ENCODE peak calls at places on chromosome 13, in nine cellular contexts. One of them, this sample, is unnamed.
A peak's percentile ranks its signal among the peaks of the same experiment; 100 is the strongest.

GRCh38 chr13:47168086-47168485 is 271.2 kb upstream of the HTR2A start:
- DNase-seq in pulmonary artery endothelial cell: no peak
- DNase-seq in GM13977: no peak
- DNase-seq in BJ: no peak
- DNase-seq in CD8-positive, alpha-beta T cell: no peak
- DNase-seq in cardiac fibroblast: peak; percentile 69
- DNase-seq in HS-5: peak; percentile 36
- DNase-seq in T47D: no peak
- DNase-seq in amygdala: no peak
- DNase-seq in this sample: no peak

GRCh38 chr13:108594153-108594552 is 35.3 kb upstream of the MYO16 start:
- DNase-seq in cardiac fibroblast: no peak
- DNase-seq in CD8-positive, alpha-beta T cell: no peak
- DNase-seq in amygdala: no peak
- DNase-seq in BJ: no peak
- DNase-seq in pulmonary artery endothelial cell: no peak
- DNase-seq in HS-5: no peak
- DNase-seq in GM13977: no peak
- DNase-seq in T47D: no peak
- DNase-seq in this sample: no peak

GRCh38 chr13:113950451-113951245 is 23.2 kb downstream of the C13orf46 start:
- DNase-seq in cardiac fibroblast: no peak
- DNase-seq in BJ: no peak
- DNase-seq in GM13977: no peak
- DNase-seq in CD8-positive, alpha-beta T cell: peak; percentile 19
- DNase-seq in amygdala: no peak
- DNase-seq in pulmonary artery endothelial cell: no peak
- DNase-seq in HS-5: no peak
- DNase-seq in T47D: no peak
- DNase-seq in this sample: no peak

GRCh38 chr13:52177276-52177675 is 17.9 kb upstream of the NEK3 start:
- DNase-seq in amygdala: no peak
- DNase-seq in CD8-positive, alpha-beta T cell: no peak
- DNase-seq in T47D: no peak
- DNase-seq in BJ: no peak
- DNase-seq in cardiac fibroblast: no peak
- DNase-seq in pulmonary artery endothelial cell: no peak
- DNase-seq in HS-5: no peak
- DNase-seq in GM13977: no peak
- DNase-seq in this sample: no peak

GRCh38 chr13:106534844-106535551 is 464 bp downstream of the EFNB2 start:
- DNase-seq in GM13977: peak; percentile 57
- DNase-seq in amygdala: no peak
- DNase-seq in BJ: no peak
- DNase-seq in cardiac fibroblast: peak; percentile 21
- DNase-seq in pulmonary artery endothelial cell: no peak
- DNase-seq in HS-5: no peak
- DNase-seq in T47D: peak; percentile 25
- DNase-seq in CD8-positive, alpha-beta T cell: peak; percentile 24
- DNase-seq in this sample: no peak

GRCh38 chr13:25114220-25114619 is 18.3 kb downstream of the PABPC3 start:
- DNase-seq in pulmonary artery endothelial cell: peak; percentile 10
- DNase-seq in GM13977: peak; percentile 72
- DNase-seq in HS-5: peak; percentile 30
- DNase-seq in T47D: peak; percentile 39
- DNase-seq in cardiac fibroblast: peak; percentile 79
- DNase-seq in amygdala: peak; percentile 64
- DNase-seq in BJ: peak; percentile 13
- DNase-seq in CD8-positive, alpha-beta T cell: peak; percentile 44
- DNase-seq in this sample: peak; percentile 54

GRCh38 chr13:26112843-26113242 is 61.0 kb upstream of the SHISA2 start:
- DNase-seq in amygdala: no peak
- DNase-seq in T47D: no peak
- DNase-seq in cardiac fibroblast: no peak
- DNase-seq in pulmonary artery endothelial cell: no peak
- DNase-seq in HS-5: no peak
- DNase-seq in BJ: no peak
- DNase-seq in GM13977: no peak
- DNase-seq in CD8-positive, alpha-beta T cell: no peak
- DNase-seq in this sample: no peak

GRCh38 chr13:104477256-104477655 is 1411.0 kb upstream of the SLC10A2 start:
- DNase-seq in pulmonary artery endothelial cell: no peak
- DNase-seq in HS-5: no peak
- DNase-seq in GM13977: no peak
- DNase-seq in BJ: no peak
- DNase-seq in T47D: no peak
- DNase-seq in cardiac fibroblast: no peak
- DNase-seq in amygdala: no peak
- DNase-seq in CD8-positive, alpha-beta T cell: no peak
- DNase-seq in this sample: no peak

GRCh38 chr13:29383476-29383875 is 212.0 kb downstream of the SLC7A1 start:
- DNase-seq in HS-5: no peak
- DNase-seq in CD8-positive, alpha-beta T cell: no peak
- DNase-seq in BJ: no peak
- DNase-seq in pulmonary artery endothelial cell: no peak
- DNase-seq in T47D: no peak
- DNase-seq in GM13977: no peak
- DNase-seq in amygdala: no peak
- DNase-seq in cardiac fibroblast: no peak
- DNase-seq in this sample: no peak

GRCh38 chr13:101412076-101412475 is 4.2 kb downstream of the NALCN start:
- DNase-seq in BJ: no peak
- DNase-seq in cardiac fibroblast: no peak
- DNase-seq in HS-5: no peak
- DNase-seq in amygdala: no peak
- DNase-seq in CD8-positive, alpha-beta T cell: no peak
- DNase-seq in GM13977: no peak
- DNase-seq in T47D: no peak
- DNase-seq in pulmonary artery endothelial cell: no peak
- DNase-seq in this sample: no peak

GRCh38 chr13:40974460-40975407 is 44.4 kb downstream of the ELF1 start:
- DNase-seq in BJ: no peak
- DNase-seq in amygdala: no peak
- DNase-seq in CD8-positive, alpha-beta T cell: peak; percentile 55
- DNase-seq in cardiac fibroblast: peak; percentile 84
- DNase-seq in GM13977: no peak
- DNase-seq in pulmonary artery endothelial cell: no peak
- DNase-seq in T47D: no peak
- DNase-seq in HS-5: no peak
- DNase-seq in this sample: no peak

GRCh38 chr13:101916108-101916757 is 463.8 kb downstream of the ITGBL1 start:
- DNase-seq in cardiac fibroblast: no peak
- DNase-seq in CD8-positive, alpha-beta T cell: no peak
- DNase-seq in BJ: no peak
- DNase-seq in T47D: no peak
- DNase-seq in amygdala: no peak
- DNase-seq in pulmonary artery endothelial cell: no peak
- DNase-seq in GM13977: peak; percentile 17
- DNase-seq in HS-5: no peak
- DNase-seq in this sample: no peak

GRCh38 chr13:41645313-41645712 is 188.0 kb downstream of the RGCC start:
- DNase-seq in pulmonary artery endothelial cell: peak; percentile 85
- DNase-seq in BJ: peak; percentile 84
- DNase-seq in cardiac fibroblast: peak; percentile 85
- DNase-seq in GM13977: no peak
- DNase-seq in T47D: no peak
- DNase-seq in amygdala: no peak
- DNase-seq in HS-5: peak; percentile 51
- DNase-seq in CD8-positive, alpha-beta T cell: no peak
- DNase-seq in this sample: peak; percentile 41

GRCh38 chr13:94224670-94225069 is 254.8 kb downstream of the DCT start:
- DNase-seq in BJ: no peak
- DNase-seq in HS-5: no peak
- DNase-seq in T47D: no peak
- DNase-seq in CD8-positive, alpha-beta T cell: no peak
- DNase-seq in amygdala: no peak
- DNase-seq in cardiac fibroblast: no peak
- DNase-seq in GM13977: no peak
- DNase-seq in pulmonary artery endothelial cell: no peak
- DNase-seq in this sample: no peak

GRCh38 chr13:111937763-111938375 is 129.1 kb upstream of the SOX1 start:
- DNase-seq in pulmonary artery endothelial cell: no peak
- DNase-seq in HS-5: no peak
- DNase-seq in cardiac fibroblast: no peak
- DNase-seq in CD8-positive, alpha-beta T cell: no peak
- DNase-seq in amygdala: no peak
- DNase-seq in T47D: no peak
- DNase-seq in GM13977: no peak
- DNase-seq in BJ: no peak
- DNase-seq in this sample: no peak

GRCh38 chr13:99086149-99086868 is 108.4 kb upstream of the DOCK9 start:
- DNase-seq in CD8-positive, alpha-beta T cell: peak; percentile 76
- DNase-seq in BJ: no peak
- DNase-seq in GM13977: peak; percentile 85
- DNase-seq in T47D: peak; percentile 75
- DNase-seq in cardiac fibroblast: peak; percentile 54
- DNase-seq in HS-5: no peak
- DNase-seq in amygdala: peak; percentile 38
- DNase-seq in pulmonary artery endothelial cell: no peak
- DNase-seq in this sample: no peak

GRCh38 chr13:24184265-24184841 is 23.8 kb downstream of the SPATA13 start:
- DNase-seq in pulmonary artery endothelial cell: no peak
- DNase-seq in cardiac fibroblast: no peak
- DNase-seq in GM13977: no peak
- DNase-seq in BJ: no peak
- DNase-seq in amygdala: no peak
- DNase-seq in HS-5: no peak
- DNase-seq in T47D: no peak
- DNase-seq in CD8-positive, alpha-beta T cell: no peak
- DNase-seq in this sample: no peak

GRCh38 chr13:76723551-76724232 is 162.5 kb downstream of the KCTD12 start:
- DNase-seq in CD8-positive, alpha-beta T cell: peak; percentile 28
- DNase-seq in GM13977: no peak
- DNase-seq in HS-5: peak; percentile 44
- DNase-seq in pulmonary artery endothelial cell: peak; percentile 98
- DNase-seq in T47D: no peak
- DNase-seq in BJ: peak; percentile 78
- DNase-seq in amygdala: no peak
- DNase-seq in cardiac fibroblast: peak; percentile 84
- DNase-seq in this sample: peak; percentile 70

GRCh38 chr13:25489238-25489637 is 117.5 kb downstream of the ATP8A2 start:
- DNase-seq in cardiac fibroblast: no peak
- DNase-seq in BJ: no peak
- DNase-seq in GM13977: no peak
- DNase-seq in amygdala: peak; percentile 10
- DNase-seq in T47D: no peak
- DNase-seq in CD8-positive, alpha-beta T cell: no peak
- DNase-seq in HS-5: no peak
- DNase-seq in pulmonary artery endothelial cell: no peak
- DNase-seq in this sample: no peak